ENCODE peak calls at places on chromosomes 5 and 9, in seven cellular contexts. L is psoas muscle; V is left ventricle myocardium inferior; C is stomach; Q is CD4-positive, CD25-positive, alpha-beta regulatory T cell; W is heart right ventricle; O is suprapubic skin. D is an unnamed sample.

GRCh38 chr5:96629774-96630173 is 32.4 kb upstream of the CAST start:
- DNase-seq in O (no peak), C (peak; percentile 42), Q (no peak), V (no peak), W (no peak), L (no peak), D (peak; percentile 92)

GRCh38 chr9:3478549-3478953 is 47.2 kb downstream of the RFX3 start:
- DNase-seq in V (no peak), Q (peak; percentile 55), L (no peak), C (no peak), O (no peak), W (no peak), D (peak; percentile 37)

GRCh38 chr5:120535900-120536299 is 71.8 kb downstream of the PRR16 start:
- DNase-seq in Q (no peak), W (no peak), L (no peak), O (no peak), V (no peak), C (no peak), D (no peak)

GRCh38 chr9:95494022-95494415 is 22.8 kb downstream of the PTCH1 start:
- DNase-seq in O (no peak), V (no peak), Q (no peak), L (no peak), C (no peak), W (no peak), D (no peak)

GRCh38 chr5:171997011-171997410 is 9.4 kb downstream of the FBXW11 start:
- DNase-seq in L (no peak), Q (no peak), V (no peak), C (no peak), W (no peak), O (no peak), D (no peak)

GRCh38 chr5:140563554-140563953 is 844 bp downstream of the APBB3 start:
- DNase-seq in C (no peak), L (no peak), O (no peak), Q (peak; percentile 20), V (no peak), W (no peak), D (no peak)

GRCh38 chr9:20611751-20612287 is 10.5 kb downstream of the MLLT3 start:
- DNase-seq in W (no peak), Q (peak; percentile 36), O (no peak), V (no peak), C (no peak), L (no peak), D (peak; percentile 33)

GRCh38 chr9:72880821-72881220 is 72.0 kb downstream of the ALDH1A1 start:
- DNase-seq in W (no peak), V (no peak), L (no peak), O (no peak), C (no peak), Q (no peak), D (no peak)

GRCh38 chr5:115986358-115986757 is 24.1 kb downstream of the LVRN start:
- DNase-seq in O (no peak), V (no peak), C (no peak), W (no peak), Q (no peak), L (no peak), D (no peak)

GRCh38 chr9:105064248-105065118 is 136.5 kb upstream of the ABCA1 start:
- DNase-seq in Q (no peak), C (peak; percentile 91), W (peak; percentile 89), O (peak; percentile 93), V (peak; percentile 90), L (peak; percentile 97), D (peak; percentile 55)

GRCh38 chr9:38362912-38363588 is 29.5 kb upstream of the ALDH1B1 start:
- DNase-seq in L (no peak), C (peak; percentile 45), W (peak; percentile 41), V (no peak), Q (peak; percentile 53), O (peak; percentile 48), D (peak; percentile 69)

GRCh38 chr5:51987239-51987638 is 604.0 kb downstream of the ISL1 start:
- DNase-seq in O (no peak), C (no peak), W (no peak), V (no peak), Q (no peak), L (no peak), D (no peak)

GRCh38 chr5:179326176-179326997 is 18.9 kb downstream of the ADAMTS2 start:
- DNase-seq in W (peak; percentile 62), C (no peak), V (peak; percentile 70), Q (no peak), L (peak; percentile 91), O (no peak), D (no peak)

GRCh38 chr9:131578778-131579504 is 33.6 kb downstream of the PRRT1B start:
- DNase-seq in C (no peak), L (no peak), W (no peak), O (no peak), V (no peak), Q (peak; percentile 79), D (no peak)

GRCh38 chr9:99823392-99824377 is 2.0 kb downstream of the NR4A3 start:
- DNase-seq in O (peak; percentile 86), V (peak; percentile 17), L (peak; percentile 58), Q (peak; percentile 34), C (peak; percentile 51), W (peak; percentile 50), D (peak; percentile 66)

GRCh38 chr9:127504887-127505251 is 53.6 kb downstream of the LRSAM1 start:
- DNase-seq in W (no peak), V (no peak), O (no peak), Q (no peak), L (no peak), C (no peak), D (no peak)

GRCh38 chr5:180332861-180333260 is 20.3 kb downstream of the GFPT2 start:
- DNase-seq in V (no peak), O (no peak), Q (no peak), C (no peak), L (no peak), W (no peak), D (no peak)
- H3K4me1 ChIP-seq in V (peaks cover 6% of the 10 kb centered on the region), O (peaks cover 13% of the 10 kb centered on the region), Q (peaks cover 5% of the 10 kb centered on the region), C (no peaks in the 10 kb centered on the region), L (no peaks in the 10 kb centered on the region), W (no peaks in the 10 kb centered on the region), D (no peaks in the 10 kb centered on the region)

GRCh38 chr5:80754900-80755299 is 100.1 kb upstream of the DHFR start:
- DNase-seq in L (no peak), O (no peak), V (no peak), C (no peak), W (peak; percentile 15), Q (no peak), D (no peak)

GRCh38 chr5:80755634-80756033 is 100.9 kb upstream of the DHFR start:
- DNase-seq in W (no peak), V (no peak), Q (peak; percentile 91), L (no peak), C (no peak), O (no peak), D (no peak)

GRCh38 chr5:80756292-80756691 is 101.5 kb upstream of the DHFR start:
- DNase-seq in O (no peak), W (no peak), L (no peak), C (no peak), V (no peak), Q (no peak), D (no peak)

GRCh38 chr5:80752427-80752826 is 97.6 kb upstream of the DHFR start:
- DNase-seq in W (no peak), L (no peak), C (no peak), O (no peak), Q (no peak), V (no peak), D (no peak)

GRCh38 chr5:80753712-80754111 is 98.9 kb upstream of the DHFR start:
- DNase-seq in O (no peak), Q (no peak), W (no peak), C (no peak), L (no peak), V (no peak), D (no peak)
- H3K4me1 ChIP-seq in O (no peaks in the 10 kb centered on the region), Q (peaks cover 38% of the 10 kb centered on the region), W (no peaks in the 10 kb centered on the region), C (no peaks in the 10 kb centered on the region), L (no peaks in the 10 kb centered on the region), V (no peaks in the 10 kb centered on the region), D (no peaks in the 10 kb centered on the region)

DNA sequence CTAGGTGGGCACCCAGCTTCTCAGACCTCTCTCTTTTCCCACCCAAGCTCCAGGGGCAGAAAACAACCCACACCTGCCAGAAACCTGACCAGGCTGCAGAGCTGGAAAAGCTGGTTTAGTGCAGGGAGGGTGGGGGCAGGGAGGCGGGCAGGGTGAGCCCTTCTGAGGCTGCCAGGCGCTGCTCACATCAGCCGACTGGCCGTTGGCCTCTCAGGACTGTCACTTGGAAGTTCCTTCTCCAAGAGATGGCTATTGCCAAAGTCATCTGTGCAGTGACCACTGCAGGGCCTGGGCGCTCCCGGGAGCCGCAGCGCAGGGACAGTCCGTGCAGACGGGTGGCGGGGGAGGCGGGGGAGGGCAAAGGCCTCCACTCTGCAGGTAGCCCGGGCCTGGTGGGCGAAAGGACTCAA is 204.9 kb upstream of the IER5L start:
- DNase-seq in L (peak; percentile 83), C (peak; percentile 92), Q (no peak), O (no peak), V (peak; percentile 53), W (peak; percentile 28), D (no peak)
- H3K4me1 ChIP-seq in L (peaks cover 10% of the 10 kb centered on the region), C (peaks cover 21% of the 10 kb centered on the region), Q (peaks cover 14% of the 10 kb centered on the region), O (peaks cover 18% of the 10 kb centered on the region), V (peaks cover 21% of the 10 kb centered on the region), W (peaks cover 6% of the 10 kb centered on the region), D (peaks cover 10% of the 10 kb centered on the region)

GRCh38 chr9:123865226-123865625 is 64.7 kb downstream of the DENND1A start:
- DNase-seq in W (no peak), O (no peak), V (peak; percentile 22), Q (no peak), C (no peak), L (no peak), D (no peak)
- H3K4me1 ChIP-seq in W (no peaks in the 10 kb centered on the region), O (peaks cover 10% of the 10 kb centered on the region), V (peaks cover 43% of the 10 kb centered on the region), Q (peaks cover 15% of the 10 kb centered on the region), C (peaks cover 14% of the 10 kb centered on the region), L (peaks cover 23% of the 10 kb centered on the region), D (peaks cover 24% of the 10 kb centered on the region)

GRCh38 chr5:125410501-125411162 is 664.2 kb upstream of the ZNF608 start:
- DNase-seq in Q (no peak), W (no peak), C (no peak), L (no peak), O (no peak), V (no peak), D (peak; percentile 73)
- H3K4me1 ChIP-seq in Q (no peaks in the 10 kb centered on the region), W (no peaks in the 10 kb centered on the region), C (peaks cover 47% of the 10 kb centered on the region), L (peaks cover 24% of the 10 kb centered on the region), O (peaks cover 47% of the 10 kb centered on the region), V (peaks cover 47% of the 10 kb centered on the region), D (peaks cover 55% of the 10 kb centered on the region)

DNA sequence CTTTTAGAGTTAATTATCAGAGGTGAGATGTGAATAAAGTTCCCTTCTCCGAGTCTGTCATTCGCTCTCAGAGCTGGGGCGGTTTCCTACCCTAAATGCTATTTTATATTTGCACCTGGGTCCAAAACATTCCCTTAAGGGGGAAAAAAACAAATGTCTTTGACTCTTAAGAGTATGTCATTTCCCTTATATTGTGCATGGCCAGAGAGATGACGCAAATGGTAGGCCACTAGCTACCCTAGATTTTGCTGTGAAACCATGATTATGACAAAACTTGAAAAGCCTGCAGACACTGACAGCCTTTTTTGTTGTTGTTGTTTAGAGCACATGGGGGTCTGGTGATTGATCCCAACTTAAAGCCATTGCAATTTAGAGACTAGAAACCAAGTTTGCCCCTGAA is 12.8 kb downstream of the DAB2 start:
- DNase-seq in C (no peak), Q (no peak), W (no peak), L (no peak), O (no peak), V (no peak), D (no peak)
- H3K4me1 ChIP-seq in C (peaks cover 16% of the 10 kb centered on the region), Q (no peaks in the 10 kb centered on the region), W (no peaks in the 10 kb centered on the region), L (peaks cover 24% of the 10 kb centered on the region), O (peaks cover 59% of the 10 kb centered on the region), V (peaks cover 85% of the 10 kb centered on the region), D (peaks cover 10% of the 10 kb centered on the region)

GRCh38 chr5:139475865-139476651 is 5.3 kb downstream of the SMIM33 start:
- DNase-seq in C (no peak), V (no peak), W (no peak), O (no peak), L (no peak), Q (no peak), D (no peak)
- H3K4me1 ChIP-seq in C (no peaks in the 10 kb centered on the region), V (peaks cover 61% of the 10 kb centered on the region), W (peaks cover 8% of the 10 kb centered on the region), O (peaks cover 33% of the 10 kb centered on the region), L (peaks cover 8% of the 10 kb centered on the region), Q (peaks cover 90% of the 10 kb centered on the region), D (peaks cover 14% of the 10 kb centered on the region)